ENCODE peak calls at places on chromosomes 11 and 22, in four cellular contexts. K is fibroblast of the aortic adventitia; C is CD4-positive, CD25-positive, alpha-beta regulatory T cell; B is fibroblast of mammary gland. T is an unnamed sample.

GRCh38 chr11:42631223-42631843 is 680.5 kb upstream of the API5 start:
- DNase-seq in K (no peak), C (no peak), B (peak; percentile 16), T (peak; percentile 18)

GRCh38 chr11:69500285-69501120 is 19.0 kb downstream of the LINC01488 start:
- DNase-seq in K (no peak), C (no peak), B (no peak), T (peak; percentile 22)

GRCh38 chr11:34988294-34989255 is 72.2 kb downstream of the PDHX start:
- DNase-seq in K (peak; percentile 63), C (no peak), B (peak; percentile 34), T (no peak)

GRCh38 chr11:1507381-1508140 is 21.0 kb upstream of the MOB2 start:
- DNase-seq in K (no peak), C (no peak), B (no peak), T (no peak)

GRCh38 chr11:10355257-10355661 is 50.4 kb downstream of the ADM start:
- DNase-seq in K (peak; percentile 61), C (no peak), B (peak; percentile 87), T (no peak)

GRCh38 chr11:65373839-65374580 is 8.4 kb downstream of the SLC25A45 start:
- DNase-seq in K (no peak), C (no peak), B (peak; percentile 47), T (no peak)

GRCh38 chr11:57792060-57792541 is 30.5 kb downstream of the CTNND1 start:
- DNase-seq in K (no peak), C (peak; percentile 65), B (peak; percentile 50), T (no peak)

GRCh38 chr11:120231963-120232362 is 8.0 kb upstream of the POU2F3 start:
- DNase-seq in K (no peak), C (no peak), B (no peak), T (no peak)

GRCh38 chr22:37818397-37819099 is 4.6 kb upstream of the GALR3 start:
- DNase-seq in K (peak; percentile 38), C (peak; percentile 51), B (peak; percentile 51), T (no peak)

GRCh38 chr11:14361951-14362350 is 3.0 kb upstream of the RRAS2 start:
- DNase-seq in K (no peak), C (no peak), B (no peak), T (no peak)

GRCh38 chr11:103714246-103714645 is 322.2 kb upstream of the DDI1 start:
- DNase-seq in K (peak; percentile 92), C (no peak), B (peak; percentile 42), T (no peak)

GRCh38 chr11:67163006-67163405 is 43.9 kb downstream of the KDM2A start:
- DNase-seq in K (no peak), C (no peak), B (no peak), T (no peak)

GRCh38 chr11:50174189-50174588 is 141.5 kb downstream of the OR4C45 start:
- DNase-seq in K (peak; percentile 58), C (no peak), B (peak; percentile 63), T (peak; percentile 8)

GRCh38 chr22:35315141-35315854 is 15.6 kb downstream of the TOM1 start:
- DNase-seq in K (no peak), C (no peak), B (no peak), T (peak; percentile 24)

GRCh38 chr11:128745296-128746183 is 51.7 kb downstream of the FLI1 start:
- DNase-seq in K (peak; percentile 70), C (no peak), B (peak; percentile 18), T (no peak)

GRCh38 chr11:61793829-61794204 is 1.1 kb downstream of the FEN1 start:
- DNase-seq in K (no peak), C (no peak), B (no peak), T (peak; percentile 33)

GRCh38 chr11:3231851-3232744 is at the start of gene MRGPRE:
- DNase-seq in K (peak; percentile 18), C (no peak), B (peak; percentile 23), T (no peak)

GRCh38 chr11:6319001-6319878 is 1.1 kb downstream of the CAVIN3 start:
- DNase-seq in K (peak; percentile 45), C (no peak), B (peak; percentile 32), T (peak; percentile 57)

GRCh38 chr11:73204711-73205121 is 13.4 kb upstream of the P2RY2 start:
- DNase-seq in K (no peak), C (no peak), B (no peak), T (no peak)

GRCh38 chr11:113470233-113470632 is 5.0 kb downstream of the DRD2 start:
- DNase-seq in K (no peak), C (no peak), B (no peak), T (no peak)

GRCh38 chr22:28183078-28183870 is 264.2 kb upstream of the PITPNB start:
- DNase-seq in K (no peak), C (no peak), B (no peak), T (no peak)

GRCh38 chr11:13003726-13004493 is 5.2 kb upstream of the RASSF10 start:
- DNase-seq in K (peak; percentile 54), C (no peak), B (no peak), T (no peak)

GRCh38 chr11:20337526-20338154 is 25.9 kb upstream of the HTATIP2 start:
- DNase-seq in K (peak; percentile 43), C (no peak), B (peak; percentile 40), T (no peak)

GRCh38 chr22:20637740-20638139 is 130.3 kb downstream of the MED15 start:
- DNase-seq in K (no peak), C (no peak), B (no peak), T (no peak)

GRCh38 chr22:36469094-36469710 is 12.2 kb downstream of the TXN2 start:
- DNase-seq in K (no peak), C (no peak), B (no peak), T (peak; percentile 41)

GRCh38 chr11:21511835-21512440 is 680.9 kb upstream of the ANO5 start:
- DNase-seq in K (peak; percentile 5), C (no peak), B (peak; percentile 57), T (peak; percentile 48)

GRCh38 chr22:29478326-29479276 is 1.4 kb upstream of the NEFH start:
- DNase-seq in K (no peak), C (no peak), B (no peak), T (no peak)

GRCh38 chr11:11798586-11799438 is 43.0 kb upstream of the USP47 start:
- DNase-seq in K (peak; percentile 83), C (peak; percentile 63), B (peak; percentile 77), T (peak; percentile 65)

GRCh38 chr11:64340671-64341335 is 799 bp downstream of the CCDC88B start:
- DNase-seq in K (no peak), C (peak; percentile 71), B (no peak), T (no peak)

GRCh38 chr11:63023851-63024648 is 8.4 kb upstream of the SLC22A8 start:
- DNase-seq in K (peak; percentile 75), C (peak; percentile 62), B (peak; percentile 61), T (peak; percentile 70)

GRCh38 chr11:47433991-47434786 is 8.0 kb upstream of the PSMC3 start:
- DNase-seq in K (peak; percentile 93), C (no peak), B (peak; percentile 87), T (peak; percentile 93)

GRCh38 chr11:47378011-47378835 is at the start of gene SPI1:
- DNase-seq in K (no peak), C (no peak), B (no peak), T (no peak)

GRCh38 chr22:26648761-26649363 is 8.5 kb upstream of the MIAT start:
- DNase-seq in K (no peak), C (no peak), B (no peak), T (no peak)

GRCh38 chr22:30884211-30885000 is 84.2 kb downstream of the MORC2 start:
- DNase-seq in K (no peak), C (no peak), B (no peak), T (no peak)

GRCh38 chr11:12577746-12578644 is 96.2 kb upstream of the TEAD1 start:
- DNase-seq in K (no peak), C (no peak), B (no peak), T (no peak)

GRCh38 chr11:83118814-83119213 is 38.1 kb upstream of the PCF11 start:
- DNase-seq in K (no peak), C (no peak), B (no peak), T (no peak)

GRCh38 chr11:83119216-83119615 is 37.7 kb upstream of the PCF11 start:
- DNase-seq in K (no peak), C (no peak), B (no peak), T (no peak)

GRCh38 chr11:83115992-83116641 is 40.8 kb upstream of the PCF11 start:
- DNase-seq in K (no peak), C (no peak), B (no peak), T (no peak)

GRCh38 chr11:83112886-83113285 is 41.2 kb upstream of the RAB30 start:
- DNase-seq in K (no peak), C (no peak), B (peak; percentile 6), T (no peak)

DNA sequence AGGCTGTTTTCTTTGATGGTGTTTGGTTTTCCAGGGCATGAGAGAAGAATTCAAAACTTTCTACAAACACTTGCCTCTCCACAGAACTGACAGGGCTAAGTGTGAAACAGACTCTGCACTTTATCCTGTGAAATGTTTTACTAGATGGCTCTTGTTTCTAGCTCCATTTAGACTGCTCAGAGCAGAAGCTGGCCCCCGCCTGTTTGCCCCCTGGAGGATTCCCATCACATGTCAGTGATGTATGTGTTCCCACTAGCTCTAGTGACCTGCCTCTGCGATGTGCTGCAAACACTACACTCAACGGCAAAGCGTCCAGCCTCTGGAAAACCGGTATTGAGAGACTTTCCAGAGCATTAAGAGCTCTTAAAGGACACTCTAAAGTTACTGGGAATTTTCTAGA is 41.4 kb upstream of the PCF11 start:
- DNase-seq in K (no peak), C (no peak), B (no peak), T (no peak)
- H3K4me3 ChIP-seq in K (no peak overlapping the region), C (peak overlapping the region; percentile 74), B (no peak overlapping the region), T (no peak overlapping the region)

GRCh38 chr11:85810521-85810870 is 445 bp downstream of the SYTL2 start:
- DNase-seq in K (no peak), C (no peak), B (no peak), T (no peak)

GRCh38 chr11:85809881-85810280 is 1.1 kb downstream of the SYTL2 start:
- DNase-seq in K (no peak), C (no peak), B (no peak), T (peak; percentile 17)

GRCh38 chr11:85813721-85814120 is 2.8 kb upstream of the SYTL2 start:
- DNase-seq in K (no peak), C (no peak), B (no peak), T (no peak)

GRCh38 chr11:85810871-85811611 is at the start of gene SYTL2:
- DNase-seq in K (no peak), C (peak; percentile 65), B (no peak), T (peak; percentile 76)

GRCh38 chr11:85811624-85812023 is 683 bp upstream of the SYTL2 start:
- DNase-seq in K (no peak), C (no peak), B (no peak), T (no peak)
- H3K4me3 ChIP-seq in K (peak overlapping the region; percentile 65), C (peak overlapping the region; percentile 62), B (peak overlapping the region; percentile 47), T (peak overlapping the region; percentile 58)

GRCh38 chr22:43862074-43862881 is at the start of gene SULT4A1:
- DNase-seq in K (peak; percentile 17), C (no peak), B (peak; percentile 24), T (peak; percentile 20)
- H3K4me3 ChIP-seq in K (peak within 1 kb of the TSS; percentile 60), C (no peak within 1 kb of the TSS), B (peak within 1 kb of the TSS; percentile 12), T (no peak within 1 kb of the TSS)

DNA sequence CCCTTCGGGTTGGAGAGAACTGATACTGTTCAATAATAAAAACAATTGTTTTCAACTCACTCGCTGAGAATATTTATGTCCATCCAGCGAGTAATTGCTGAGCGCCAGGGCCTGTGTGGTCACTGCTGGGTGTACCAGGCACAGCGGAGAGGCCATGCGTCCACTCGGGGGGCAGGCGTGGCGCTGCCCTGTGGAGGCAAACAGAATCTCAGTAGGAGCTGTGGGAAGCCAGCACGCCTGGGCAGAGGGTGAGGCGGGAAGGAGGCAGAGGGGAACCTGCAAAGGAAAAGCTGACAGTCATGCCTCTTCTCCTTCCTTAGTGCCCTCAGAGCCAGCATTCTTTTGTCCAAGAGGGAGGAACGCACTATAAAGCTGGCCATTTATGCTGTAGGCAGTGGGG is 11.4 kb downstream of the GLB1L3 start:
- DNase-seq in K (no peak), C (no peak), B (no peak), T (no peak)
- H3K4me3 ChIP-seq in K (no peak overlapping the region), C (no peak overlapping the region), B (no peak overlapping the region), T (no peak overlapping the region)

GRCh38 chr11:116932182-116932581 is 94.8 kb upstream of the APOA1 start:
- DNase-seq in K (no peak), C (no peak), B (no peak), T (no peak)
- H3K4me3 ChIP-seq in K (no peak overlapping the region), C (peak overlapping the region; percentile 80), B (no peak overlapping the region), T (no peak overlapping the region)

T was measured in MG63.